ENCODE peak calls at places on chromosome 2, in ten cellular contexts. Q, O, V, F, J, G, N, C, T and A are unnamed samples.

GRCh38 chr2:5392658-5393057 is 299.5 kb upstream of the SOX11 start:
- DNase-seq in Q (no peak), O (no peak), V (no peak), F (no peak), J (no peak), G (no peak), N (no peak), C (peak), T (peak), A (no peak)

GRCh38 chr2:109173311-109174171 is 44.5 kb downstream of the SH3RF3 start:
- DNase-seq in Q (peak), O (peak), V (peak), F (peak), J (no peak), G (peak), N (no peak), C (peak), T (peak), A (peak)

GRCh38 chr2:101811226-101812015 is 113.9 kb downstream of the MAP4K4 start:
- DNase-seq in Q (no peak), O (no peak), V (no peak), F (no peak), J (no peak), G (no peak), N (no peak), C (no peak), T (no peak), A (no peak)

GRCh38 chr2:30931841-30932407 is 124.7 kb upstream of the CAPN13 start:
- DNase-seq in Q (no peak), O (no peak), V (no peak), F (no peak), J (no peak), G (no peak), N (no peak), C (no peak), T (no peak), A (no peak)

GRCh38 chr2:9753276-9753600 is 90.0 kb upstream of the TAF1B start:
- DNase-seq in Q (no peak), O (peak), V (no peak), F (peak), J (peak), G (peak), N (no peak), C (peak), T (peak), A (peak)

GRCh38 chr2:150097891-150098595 is 389.4 kb downstream of the RND3 start:
- DNase-seq in Q (no peak), O (peak), V (no peak), F (no peak), J (no peak), G (peak), N (no peak), C (no peak), T (no peak), A (peak)

GRCh38 chr2:232576995-232577394 is 26.5 kb downstream of the EIF4E2 start:
- DNase-seq in Q (no peak), O (peak), V (no peak), F (peak), J (no peak), G (peak), N (no peak), C (peak), T (peak), A (peak)

GRCh38 chr2:219104107-219105050 is 43.7 kb upstream of the IHH start:
- DNase-seq in Q (no peak), O (peak), V (no peak), F (no peak), J (peak), G (peak), N (no peak), C (peak), T (peak), A (peak)

GRCh38 chr2:199804831-199805230 is 46.2 kb downstream of the FTCDNL1 start:
- DNase-seq in Q (no peak), O (no peak), V (no peak), F (no peak), J (no peak), G (no peak), N (no peak), C (no peak), T (no peak), A (no peak)

GRCh38 chr2:76314621-76315020 is 603.9 kb upstream of the GCFC2 start:
- DNase-seq in Q (no peak), O (no peak), V (no peak), F (no peak), J (no peak), G (no peak), N (no peak), C (no peak), T (no peak), A (no peak)

GRCh38 chr2:57376985-57377384 is 669.6 kb upstream of the VRK2 start:
- DNase-seq in Q (no peak), O (no peak), V (no peak), F (no peak), J (no peak), G (peak), N (no peak), C (no peak), T (no peak), A (peak)

GRCh38 chr2:121736462-121737336 is at the start of gene NIFK:
- DNase-seq in Q (peak), O (peak), V (peak), F (peak), J (peak), G (peak), N (peak), C (peak), T (peak), A (peak)
- TF ChIP-seq CTCF in Q (no peak), O (no peak), V (no peak), F (no peak), J (no peak), G (no peak), N (no peak), C (no peak), T (no peak), A (no peak)

GRCh38 chr2:51812138-51812866 is 780.4 kb upstream of the NRXN1 start:
- DNase-seq in Q (no peak), O (peak), V (no peak), F (peak), J (no peak), G (peak), N (no peak), C (peak), T (peak), A (peak)

GRCh38 chr2:51810197-51810596 is 778.3 kb upstream of the NRXN1 start:
- DNase-seq in Q (no peak), O (no peak), V (no peak), F (no peak), J (no peak), G (no peak), N (no peak), C (no peak), T (no peak), A (no peak)

GRCh38 chr2:51813245-51813644 is 781.3 kb upstream of the NRXN1 start:
- DNase-seq in Q (no peak), O (peak), V (no peak), F (no peak), J (no peak), G (peak), N (no peak), C (no peak), T (peak), A (peak)
- H3K4me3 ChIP-seq in Q (no peak), O (no peak), V (no peak), F (no peak), J (no peak), G (no peak), N (no peak), C (no peak), T (no peak), A (no peak)

GRCh38 chr2:191759200-191759507 is 81.2 kb downstream of the NABP1 start:
- DNase-seq in Q (no peak), O (no peak), V (no peak), F (no peak), J (no peak), G (no peak), N (no peak), C (no peak), T (no peak), A (no peak)
- TF ChIP-seq CTCF in Q (no peak), O (no peak), V (no peak), F (no peak), J (no peak), G (no peak), N (no peak), C (no peak), T (no peak), A (no peak)

DNA sequence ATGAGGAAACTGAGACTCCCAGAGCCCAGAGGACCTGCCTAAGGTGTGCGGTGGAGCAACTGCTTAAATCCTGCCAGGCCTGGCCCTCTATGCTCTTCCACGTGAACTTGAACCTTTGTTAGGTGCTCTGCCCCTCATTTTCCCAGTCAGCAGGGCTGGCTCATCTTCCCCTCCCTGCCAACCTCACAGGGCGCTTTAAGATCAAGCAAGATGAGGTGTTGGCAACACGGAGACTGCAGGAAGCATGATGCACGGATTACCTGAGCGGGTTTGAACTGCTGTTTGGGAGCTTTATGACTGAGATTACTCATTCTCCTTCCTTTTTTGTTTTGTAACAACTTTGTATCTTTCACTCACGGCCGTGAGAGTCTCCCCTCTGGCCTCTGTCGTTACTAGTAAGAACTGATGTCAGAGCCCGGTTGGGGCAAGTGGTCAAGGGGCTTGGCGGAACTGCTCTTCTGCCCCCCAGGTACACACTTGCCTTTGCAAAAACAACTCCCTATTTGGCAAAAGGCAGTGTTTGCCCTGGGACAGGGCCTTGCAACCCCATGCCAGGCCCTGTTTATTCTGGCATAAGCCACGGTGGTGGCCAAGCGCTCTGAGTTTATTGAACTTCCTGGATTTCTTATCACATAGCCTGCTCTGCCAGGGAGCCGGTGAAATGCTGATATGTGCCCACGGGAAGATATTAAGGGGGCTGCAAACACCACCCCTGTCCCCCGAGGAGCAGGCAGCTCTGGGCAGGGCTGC is 127.8 kb downstream of the INHBB start:
- DNase-seq in Q (no peak), O (no peak), V (peak), F (no peak), J (no peak), G (no peak), N (no peak), C (no peak), T (no peak), A (no peak)
- H3K4me3 ChIP-seq in Q (peak), O (no peak), V (no peak), F (no peak), J (no peak), G (no peak), N (no peak), C (no peak), T (no peak), A (no peak)

GRCh38 chr2:177265834-177266817 is 1.6 kb upstream of the NFE2L2 start:
- DNase-seq in Q (no peak), O (peak), V (no peak), F (no peak), J (peak), G (peak), N (no peak), C (no peak), T (peak), A (peak)

GRCh38 chr2:177263451-177264208 is 897 bp downstream of the NFE2L2 start:
- DNase-seq in Q (peak), O (peak), V (peak), F (peak), J (peak), G (peak), N (peak), C (peak), T (peak), A (peak)

GRCh38 chr2:177264209-177264538 is 353 bp downstream of the NFE2L2 start:
- DNase-seq in Q (peak), O (peak), V (no peak), F (no peak), J (no peak), G (no peak), N (peak), C (peak), T (no peak), A (no peak)

GRCh38 chr2:177264539-177265385 is at the start of gene NFE2L2:
- DNase-seq in Q (peak), O (peak), V (peak), F (no peak), J (peak), G (peak), N (peak), C (peak), T (peak), A (peak)

GRCh38 chr2:177265386-177265690 is 811 bp upstream of the NFE2L2 start:
- DNase-seq in Q (no peak), O (peak), V (no peak), F (no peak), J (no peak), G (no peak), N (no peak), C (peak), T (peak), A (peak)
- TF ChIP-seq CTCF in Q (no peak), O (peak), V (no peak), F (peak), J (peak), G (peak), N (no peak), C (peak), T (peak), A (peak)